ENCODE peak calls at places on chromosomes 7 and 10, in four cellular contexts. E, A, C and I are unnamed samples.

GRCh38 chr7:74051193-74051592 is 23.2 kb downstream of the ELN start:
- DNase-seq in E (no peak), A (no peak), C (no peak), I (no peak)

GRCh38 chr10:14556285-14556956 is 218.3 kb downstream of the FAM107B start:
- DNase-seq in E (peak; percentile 47), A (no peak), C (peak; percentile 60), I (no peak)

GRCh38 chr10:43968961-43969360 is 320.3 kb upstream of the ZNF32 start:
- DNase-seq in A (no peak), E (no peak), C (no peak), I (no peak)

GRCh38 chr10:52755297-52756062 is 17.1 kb downstream of the MBL2 start:
- DNase-seq in C (peak; percentile 84), E (no peak), A (peak; percentile 78), I (no peak)

GRCh38 chr10:29443745-29444523 is 155.1 kb downstream of the LYZL1 start:
- DNase-seq in A (no peak), E (peak; percentile 37), C (peak; percentile 16), I (peak; percentile 14)

GRCh38 chr10:6920072-6921019 is 340.3 kb upstream of the PRKCQ start:
- DNase-seq in A (peak; percentile 38), C (peak; percentile 32), E (peak; percentile 92), I (peak; percentile 9)

GRCh38 chr7:157404845-157405481 is 68.2 kb downstream of the DNAJB6 start:
- DNase-seq in A (peak; percentile 95), E (peak; percentile 95), C (peak; percentile 89), I (no peak)

GRCh38 chr7:2560175-2560695 is 1.5 kb downstream of the IQCE start:
- DNase-seq in C (no peak), E (no peak), A (peak; percentile 6), I (no peak)

GRCh38 chr7:4790516-4790991 is 15.1 kb downstream of the AP5Z1 start:
- DNase-seq in A (no peak), E (no peak), C (no peak), I (no peak)

GRCh38 chr10:105262666-105263065 is 621.6 kb downstream of the SORCS3 start:
- DNase-seq in C (no peak), E (no peak), A (no peak), I (no peak)

GRCh38 chr10:123643315-123643714 is 22.8 kb upstream of the GPR26 start:
- DNase-seq in E (no peak), C (no peak), A (no peak), I (no peak)

GRCh38 chr10:113386005-113386404 is 166.8 kb upstream of the HABP2 start:
- DNase-seq in C (peak; percentile 42), E (no peak), A (peak; percentile 91), I (no peak)

GRCh38 chr7:105649727-105650381 is 68.6 kb upstream of the EFCAB10 start:
- DNase-seq in C (peak; percentile 19), E (no peak), A (peak; percentile 95), I (no peak)

GRCh38 chr10:116001266-116001857 is 271.6 kb downstream of the GFRA1 start:
- DNase-seq in C (no peak), E (no peak), A (no peak), I (peak; percentile 59)

GRCh38 chr7:90516257-90516656 is 46.8 kb downstream of the PTTG1IP2 start:
- DNase-seq in E (no peak), C (no peak), A (no peak), I (no peak)

GRCh38 chr10:62153191-62153590 is 115.5 kb downstream of the RTKN2 start:
- DNase-seq in C (peak; percentile 24), A (peak; percentile 97), E (no peak), I (no peak)

GRCh38 chr7:26918241-26918640 is 53.9 kb upstream of the SKAP2 start:
- DNase-seq in A (peak; percentile 38), C (no peak), E (no peak), I (no peak)

GRCh38 chr10:43962346-43963191 is 313.9 kb upstream of the ZNF32 start:
- DNase-seq in A (no peak), E (no peak), C (no peak), I (no peak)

GRCh38 chr7:92766461-92767003 is 69.8 kb downstream of the CDK6 start:
- DNase-seq in A (peak; percentile 74), E (no peak), C (peak; percentile 42), I (no peak)

GRCh38 chr7:22319424-22320403 is 37.2 kb downstream of the RAPGEF5 start:
- DNase-seq in E (no peak), A (peak; percentile 47), C (no peak), I (peak; percentile 53)

GRCh38 chr7:519974-520458 is 370 bp upstream of the PDGFA start:
- DNase-seq in A (peak; percentile 57), E (peak; percentile 67), C (no peak), I (no peak)

GRCh38 chr10:21021843-21022594 is 124.9 kb upstream of the NEBL start:
- DNase-seq in C (no peak), E (peak; percentile 15), A (peak; percentile 14), I (no peak)

GRCh38 chr10:114523876-114524275 is 119.6 kb upstream of the AFAP1L2 start:
- DNase-seq in A (no peak), C (no peak), E (no peak), I (no peak)

GRCh38 chr10:23088609-23089008 is 6.8 kb upstream of the MSRB2 start:
- DNase-seq in E (no peak), C (no peak), A (peak; percentile 56), I (no peak)

GRCh38 chr7:70063796-70064423 is 465.6 kb downstream of the AUTS2 start:
- DNase-seq in E (no peak), C (no peak), A (no peak), I (peak; percentile 85)

GRCh38 chr10:77504870-77505257 is 132.7 kb downstream of the KCNMA1 start:
- DNase-seq in A (peak; percentile 100), E (no peak), C (peak; percentile 18), I (peak; percentile 85)

GRCh38 chr7:75653651-75654050 is 85.1 kb downstream of the HIP1 start:
- DNase-seq in C (no peak), A (no peak), E (no peak), I (no peak)

GRCh38 chr10:13382759-13383753 is 35.0 kb upstream of the SEPHS1 start:
- DNase-seq in A (peak; percentile 34), C (no peak), E (no peak), I (no peak)

GRCh38 chr10:77165445-77166316 is 471.9 kb downstream of the KCNMA1 start:
- DNase-seq in E (peak; percentile 69), A (peak; percentile 100), C (peak; percentile 74), I (peak; percentile 64)

GRCh38 chr7:38368191-38368605 is 94.8 kb upstream of the TARP start:
- DNase-seq in C (peak; percentile 75), A (peak; percentile 80), E (peak; percentile 80), I (peak; percentile 90)

GRCh38 chr7:38374507-38374906 is 101.1 kb upstream of the TARP start:
- DNase-seq in C (peak; percentile 62), E (peak; percentile 52), A (peak; percentile 48), I (peak; percentile 44)

GRCh38 chr7:38373155-38373554 is 99.7 kb upstream of the TARP start:
- DNase-seq in C (no peak), A (no peak), E (no peak), I (no peak)

GRCh38 chr7:38367301-38367700 is 93.9 kb upstream of the TARP start:
- DNase-seq in C (no peak), E (no peak), A (no peak), I (peak; percentile 43)

DNA sequence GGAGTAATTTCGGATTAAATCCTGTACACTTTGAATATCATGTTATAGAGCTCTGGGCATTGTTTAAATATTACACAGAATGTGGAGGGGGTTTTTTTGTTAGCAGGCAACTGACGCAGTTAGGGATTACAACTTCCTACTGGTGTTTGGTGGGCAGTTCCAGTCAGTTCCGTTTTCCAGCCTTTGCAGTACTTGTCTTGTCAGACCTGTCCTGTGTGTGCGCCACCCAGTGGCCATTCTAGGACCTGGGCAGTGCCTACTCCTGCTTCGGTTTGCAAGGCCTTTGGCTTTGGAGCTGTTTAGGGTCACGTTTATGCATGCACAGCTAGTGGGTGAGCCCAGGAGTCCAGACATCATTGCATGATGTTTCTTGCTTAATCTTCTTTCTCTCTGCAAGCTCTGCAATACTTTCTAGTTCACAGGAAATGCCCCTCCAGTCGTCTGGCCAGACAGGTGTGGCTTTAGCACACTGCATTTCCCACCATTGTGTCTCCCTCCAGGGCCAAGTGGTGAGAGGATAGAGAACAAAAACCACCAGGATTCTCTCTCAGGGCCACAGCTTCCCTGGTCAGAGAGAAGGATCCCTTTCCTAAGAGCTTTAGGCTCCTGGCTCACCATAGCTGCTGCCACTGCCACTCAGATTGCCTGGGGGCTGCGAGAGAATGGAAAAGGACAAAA is 96.5 kb upstream of the TARP start:
- DNase-seq in E (peak; percentile 83), C (peak; percentile 86), A (peak; percentile 75), I (peak; percentile 89)
- TF ChIP-seq CTCF in E (peak; percentile 83), C (peak; percentile 99), A (peak; percentile 91), I (peak; percentile 93)

DNA sequence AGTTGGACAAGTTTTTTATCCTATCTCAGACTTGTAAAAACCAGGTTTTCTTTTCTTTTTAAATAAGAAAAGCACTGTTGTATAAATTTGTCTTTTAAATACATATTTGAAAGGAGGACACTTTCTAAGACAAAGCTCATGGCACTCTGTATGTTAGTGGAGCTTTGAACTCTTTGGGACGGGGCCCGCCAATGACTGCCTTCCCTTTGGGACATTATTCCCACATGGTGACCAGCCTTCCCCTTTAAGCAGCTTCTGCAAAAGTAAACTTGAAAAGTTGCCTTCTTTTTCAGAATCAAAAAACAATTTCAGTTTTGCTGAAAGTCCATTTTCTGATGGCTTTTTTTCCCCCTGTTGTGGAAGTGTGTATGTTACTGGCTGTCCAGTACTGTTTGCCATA is 1.8 kb downstream of the CUX1 start:
- DNase-seq in A (no peak), E (no peak), C (no peak), I (no peak)
- H3K27ac ChIP-seq in A (no peak overlapping the region), E (no peak overlapping the region), C (no peak overlapping the region), I (no peak overlapping the region)

GRCh38 chr10:990808-991207 is 2.6 kb downstream of the GTPBP4 start:
- DNase-seq in E (no peak), C (no peak), A (no peak), I (no peak)
- H3K36me3 ChIP-seq in E (peaks cover 61% of the 10 kb centered on the region), C (peaks cover 34% of the 10 kb centered on the region), A (peaks cover 18% of the 10 kb centered on the region), I (no peaks in the 10 kb centered on the region)

GRCh38 chr10:88316292-88316861 is 266.7 kb downstream of the RNLS start:
- DNase-seq in A (no peak), E (no peak), C (no peak), I (no peak)

GRCh38 chr10:88315746-88316145 is 267.4 kb downstream of the RNLS start:
- DNase-seq in A (no peak), E (no peak), C (no peak), I (no peak)

GRCh38 chr10:88319960-88320517 is 263.1 kb downstream of the RNLS start:
- DNase-seq in A (no peak), E (no peak), C (no peak), I (no peak)

GRCh38 chr10:88317099-88317498 is 266.0 kb downstream of the RNLS start:
- DNase-seq in A (no peak), E (no peak), C (no peak), I (no peak)

GRCh38 chr10:88318803-88319202 is 264.3 kb downstream of the RNLS start:
- DNase-seq in E (peak; percentile 1), C (no peak), A (no peak), I (peak; percentile 9)
- TF ChIP-seq CTCF in E (no peak), C (peak; percentile 48), A (no peak), I (peak; percentile 51)